ENCODE peak calls at places on chromosomes 2 and 18, in five cellular contexts. Z is tibial nerve, H is uterus, D is testis, K is transverse colon. L is an unnamed sample. For H3K9me3, the result is how much of the 10 kb centered on the place peaks cover.

GRCh38 chr2:194104687-194105086 is 1552.3 kb upstream of the SLC39A10 start:
- DNase-seq in Z (no peak), H (no peak), D (no peak), K (no peak), L (no peak)

GRCh38 chr2:9179572-9180201 is 26.9 kb upstream of the ASAP2 start:
- DNase-seq in Z (no peak), H (peak), D (no peak), K (peak), L (peak)

GRCh38 chr18:59810740-59811520 is 88.9 kb upstream of the PMAIP1 start:
- DNase-seq in Z (no peak), H (no peak), D (no peak), K (no peak), L (peak)

GRCh38 chr2:3651686-3652516 is 6.1 kb upstream of the ALLC start:
- DNase-seq in Z (no peak), H (no peak), D (peak), K (peak), L (peak)

GRCh38 chr2:28160986-28161425 is 231.7 kb upstream of the FOSL2 start:
- DNase-seq in Z (no peak), H (no peak), D (no peak), K (no peak), L (no peak)

GRCh38 chr2:160253440-160254296 is 53.6 kb upstream of the ITGB6 start:
- DNase-seq in Z (no peak), H (no peak), D (no peak), K (no peak), L (no peak)

GRCh38 chr2:151071382-151071781 is 190.3 kb downstream of the RBM43 start:
- DNase-seq in Z (no peak), H (no peak), D (peak), K (no peak), L (peak)

GRCh38 chr2:13968811-13969210 is 663.7 kb upstream of the LRATD1 start:
- DNase-seq in Z (no peak), H (no peak), D (no peak), K (no peak), L (no peak)

GRCh38 chr18:10406172-10406663 is 48.2 kb upstream of the APCDD1 start:
- DNase-seq in Z (no peak), H (no peak), D (no peak), K (no peak), L (peak)

GRCh38 chr2:127661072-127661618 is 14.2 kb downstream of the LIMS2 start:
- DNase-seq in Z (no peak), H (no peak), D (peak), K (peak), L (no peak)

GRCh38 chr2:161273038-161273760 is 35.0 kb upstream of the PSMD14 start:
- DNase-seq in Z (peak), H (no peak), D (no peak), K (no peak), L (peak)

GRCh38 chr2:69046221-69046662 is 33.3 kb downstream of the ANTXR1 start:
- DNase-seq in Z (no peak), H (no peak), D (no peak), K (no peak), L (peak)

DNA sequence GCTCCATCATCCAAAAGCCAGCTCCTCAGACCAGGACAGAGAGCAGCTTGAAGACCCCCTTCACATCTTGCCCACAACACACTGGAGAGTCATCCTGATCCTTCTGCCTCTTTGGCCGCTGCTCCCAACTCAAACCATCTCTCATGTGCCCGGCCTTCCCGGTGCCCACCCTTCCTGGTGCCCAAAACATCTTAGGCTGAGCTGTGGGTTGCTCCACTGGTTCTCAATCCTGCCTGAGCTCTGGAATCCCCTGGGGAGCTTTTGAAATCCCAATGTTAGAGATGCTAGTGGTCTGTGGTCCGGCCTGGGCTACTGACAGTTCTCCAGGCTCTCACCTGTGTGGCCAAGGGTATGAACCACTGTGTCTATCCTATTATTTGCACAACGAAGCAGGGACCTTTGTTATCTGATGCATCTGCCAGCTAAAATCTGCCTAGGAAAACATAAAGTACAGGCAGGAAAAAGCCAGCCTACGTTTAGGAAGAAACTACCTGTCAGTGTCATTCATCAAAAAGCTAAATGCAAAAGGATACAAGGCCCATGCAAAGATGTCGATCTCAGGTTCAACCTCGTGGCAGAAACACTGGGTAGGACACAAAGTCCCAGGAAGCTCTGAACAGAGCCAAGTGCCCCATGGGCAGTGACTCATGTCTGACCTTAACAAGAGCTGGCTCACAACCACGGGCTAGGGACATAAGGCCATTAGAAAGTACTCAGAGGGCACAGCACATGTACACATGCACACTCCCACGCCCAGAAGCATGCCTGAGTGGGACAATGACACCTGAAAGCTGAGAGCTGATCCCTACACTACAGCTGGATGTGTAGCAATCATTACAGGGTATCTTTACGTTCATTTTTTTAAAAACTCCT is 30.8 kb downstream of the TBC1D8 start:
- DNase-seq in Z (peak), H (peak), D (peak), K (peak), L (peak)
- TF ChIP-seq POLR2A in Z (no peak), H (no peak), D (no peak), K (no peak), L (no peak)

DNA sequence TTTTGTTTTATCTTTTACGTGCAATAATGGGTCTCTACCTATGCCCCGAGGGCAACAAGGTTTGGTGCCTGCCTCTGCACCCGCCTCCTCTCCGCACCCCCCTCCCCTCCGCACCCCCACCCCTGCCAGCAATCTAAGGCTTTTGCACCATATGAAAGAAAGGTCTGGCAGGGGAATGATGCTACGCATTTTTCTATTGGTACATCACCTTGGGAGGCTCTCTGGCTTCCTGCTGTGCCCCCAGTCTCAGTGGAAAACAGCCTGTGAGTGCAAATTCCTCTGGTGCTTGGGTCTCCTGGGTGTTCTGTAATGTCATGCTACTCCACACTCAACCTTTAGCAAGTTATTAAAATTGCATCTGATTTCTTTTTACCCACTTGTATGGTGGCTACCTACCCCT is 161.3 kb upstream of the SMAD7 start:
- DNase-seq in Z (no peak), H (no peak), D (no peak), K (no peak), L (no peak)
- H3K9me3 ChIP-seq in Z (under half), H (under half), D (under half), K (under half), L (under half)

GRCh38 chr2:74833418-74834233 is at the start of gene HK2:
- DNase-seq in Z (peak), H (peak), D (peak), K (peak), L (peak)
- TF ChIP-seq POLR2A in Z (peak), H (no peak), D (peak), K (peak), L (no peak)

GRCh38 chr2:189997016-189997415 is 65.5 kb downstream of the MSTN start:
- DNase-seq in Z (no peak), H (no peak), D (no peak), K (no peak), L (no peak)
- H3K9me3 ChIP-seq in Z (under half), H (under half), D (under half), K (under half), L (under half)

GRCh38 chr18:31101148-31102019 is 837 bp downstream of the DSC2 start:
- DNase-seq in Z (peak), H (peak), D (peak), K (peak), L (no peak)
- TF ChIP-seq POLR2A in Z (no peak), H (peak), D (no peak), K (peak), L (no peak)

GRCh38 chr2:12791906-12792305 is 75.2 kb downstream of the TRIB2 start:
- DNase-seq in Z (no peak), H (no peak), D (no peak), K (no peak), L (no peak)

GRCh38 chr2:12797815-12798214 is 81.1 kb downstream of the TRIB2 start:
- DNase-seq in Z (no peak), H (no peak), D (no peak), K (no peak), L (peak)

GRCh38 chr2:12796617-12797016 is 79.9 kb downstream of the TRIB2 start:
- DNase-seq in Z (peak), H (peak), D (peak), K (no peak), L (no peak)
- H3K9me3 ChIP-seq in Z (under half), H (under half), D (under half), K (under half), L (under half)